ENCODE peak calls at places on chromosomes 6 and 20, in five cellular contexts. One of them, this sample, is unnamed.

GRCh38 chr20:10005885-10006284 is 28.9 kb upstream of the ANKEF1 start:
- DNase-seq in endothelial cell: no peak
- DNase-seq in aorta: no peak
- DNase-seq in DMS79: peak; percentile 20
- DNase-seq in pons: no peak
- DNase-seq in this sample: no peak

GRCh38 chr20:43028470-43028869 is 161.2 kb downstream of the PTPRT start:
- DNase-seq in endothelial cell: no peak
- DNase-seq in aorta: no peak
- DNase-seq in DMS79: no peak
- DNase-seq in pons: no peak
- DNase-seq in this sample: no peak

GRCh38 chr6:84450018-84450417 is 222.6 kb upstream of the CEP162 start:
- DNase-seq in endothelial cell: no peak
- DNase-seq in aorta: no peak
- DNase-seq in DMS79: no peak
- DNase-seq in pons: no peak
- DNase-seq in this sample: no peak

GRCh38 chr6:157758516-157759023 is 64.5 kb upstream of the SNX9 start:
- DNase-seq in endothelial cell: no peak
- DNase-seq in aorta: no peak
- DNase-seq in DMS79: no peak
- DNase-seq in pons: no peak
- DNase-seq in this sample: no peak

GRCh38 chr20:20657092-20657491 is 55.4 kb downstream of the RALGAPA2 start:
- DNase-seq in endothelial cell: no peak
- DNase-seq in aorta: no peak
- DNase-seq in DMS79: no peak
- DNase-seq in pons: no peak
- DNase-seq in this sample: no peak

GRCh38 chr6:106512048-106512957 is 117.0 kb downstream of the RTN4IP1 start:
- DNase-seq in endothelial cell: peak; percentile 52
- DNase-seq in aorta: peak; percentile 82
- DNase-seq in DMS79: no peak
- DNase-seq in pons: no peak
- DNase-seq in this sample: peak; percentile 84

GRCh38 chr20:25233016-25233772 is 14.7 kb upstream of the PYGB start:
- DNase-seq in endothelial cell: no peak
- DNase-seq in aorta: peak; percentile 91
- DNase-seq in DMS79: no peak
- DNase-seq in pons: no peak
- DNase-seq in this sample: peak; percentile 94

GRCh38 chr6:117448732-117449131 is 23.0 kb upstream of the ROS1 start:
- DNase-seq in endothelial cell: no peak
- DNase-seq in aorta: no peak
- DNase-seq in DMS79: no peak
- DNase-seq in pons: no peak
- DNase-seq in this sample: no peak

GRCh38 chr20:34090645-34091044 is 21.4 kb downstream of the EIF2S2 start:
- DNase-seq in endothelial cell: no peak
- DNase-seq in aorta: no peak
- DNase-seq in DMS79: no peak
- DNase-seq in pons: no peak
- DNase-seq in this sample: no peak

GRCh38 chr6:70375882-70376281 is 37.4 kb upstream of the FAM135A start:
- DNase-seq in endothelial cell: no peak
- DNase-seq in aorta: no peak
- DNase-seq in DMS79: no peak
- DNase-seq in pons: no peak
- DNase-seq in this sample: no peak

GRCh38 chr6:124541601-124542000 is 420.6 kb upstream of the RNF217 start:
- DNase-seq in endothelial cell: no peak
- DNase-seq in aorta: no peak
- DNase-seq in DMS79: no peak
- DNase-seq in pons: no peak
- DNase-seq in this sample: no peak

GRCh38 chr20:25280574-25281535 is 33.0 kb downstream of the PYGB start:
- DNase-seq in endothelial cell: no peak
- DNase-seq in aorta: peak; percentile 43
- DNase-seq in DMS79: no peak
- DNase-seq in pons: no peak
- DNase-seq in this sample: peak; percentile 7

GRCh38 chr6:4291453-4292403 is 156.4 kb upstream of the ECI2 start:
- DNase-seq in endothelial cell: no peak
- DNase-seq in aorta: no peak
- DNase-seq in DMS79: no peak
- DNase-seq in pons: no peak
- DNase-seq in this sample: no peak

GRCh38 chr6:119479860-119480655 is 130.5 kb upstream of the MAN1A1 start:
- DNase-seq in endothelial cell: no peak
- DNase-seq in aorta: no peak
- DNase-seq in DMS79: no peak
- DNase-seq in pons: no peak
- DNase-seq in this sample: no peak

GRCh38 chr6:43630980-43631619 is 2.0 kb upstream of the GTPBP2 start:
- DNase-seq in endothelial cell: no peak
- DNase-seq in aorta: no peak
- DNase-seq in DMS79: no peak
- DNase-seq in pons: no peak
- DNase-seq in this sample: no peak

GRCh38 chr6:167709196-167709595 is 117.5 kb upstream of the AFDN start:
- DNase-seq in endothelial cell: no peak
- DNase-seq in aorta: no peak
- DNase-seq in DMS79: no peak
- DNase-seq in pons: no peak
- DNase-seq in this sample: no peak

GRCh38 chr6:153994004-153994403 is 45.0 kb upstream of the OPRM1 start:
- DNase-seq in endothelial cell: no peak
- DNase-seq in aorta: no peak
- DNase-seq in DMS79: no peak
- DNase-seq in pons: no peak
- DNase-seq in this sample: no peak

GRCh38 chr6:136517582-136517981 is 32.6 kb downstream of the MAP7 start:
- DNase-seq in endothelial cell: no peak
- DNase-seq in aorta: no peak
- DNase-seq in DMS79: no peak
- DNase-seq in pons: no peak
- DNase-seq in this sample: no peak

GRCh38 chr6:165571068-165571682 is 91.9 kb downstream of the PDE10A start:
- DNase-seq in endothelial cell: no peak
- DNase-seq in aorta: no peak
- DNase-seq in DMS79: no peak
- DNase-seq in pons: no peak
- DNase-seq in this sample: no peak

GRCh38 chr6:101146389-101146788 is 247.1 kb upstream of the GRIK2 start:
- DNase-seq in endothelial cell: no peak
- DNase-seq in aorta: no peak
- DNase-seq in DMS79: no peak
- DNase-seq in pons: no peak
- DNase-seq in this sample: no peak

GRCh38 chr6:146543211-146543939 is at the start of gene RAB32:
- DNase-seq in endothelial cell: peak; percentile 96
- DNase-seq in aorta: peak; percentile 98
- DNase-seq in DMS79: no peak
- DNase-seq in pons: peak; percentile 88
- DNase-seq in this sample: peak; percentile 94

GRCh38 chr6:17179246-17180073 is 77.6 kb downstream of the STMND1 start:
- DNase-seq in endothelial cell: no peak
- DNase-seq in aorta: no peak
- DNase-seq in DMS79: no peak
- DNase-seq in pons: no peak
- DNase-seq in this sample: no peak

GRCh38 chr6:138007014-138007472 is 100.2 kb downstream of the PERP start:
- DNase-seq in endothelial cell: peak; percentile 59
- DNase-seq in aorta: no peak
- DNase-seq in DMS79: no peak
- DNase-seq in pons: no peak
- DNase-seq in this sample: peak; percentile 40

GRCh38 chr6:53861543-53861942 is 66.7 kb downstream of the LRRC1 start:
- DNase-seq in endothelial cell: no peak
- DNase-seq in aorta: no peak
- DNase-seq in DMS79: no peak
- DNase-seq in pons: no peak
- DNase-seq in this sample: no peak

GRCh38 chr20:22414354-22414753 is 170.0 kb downstream of the FOXA2 start:
- DNase-seq in endothelial cell: no peak
- DNase-seq in aorta: no peak
- DNase-seq in DMS79: no peak
- DNase-seq in pons: no peak
- DNase-seq in this sample: no peak

GRCh38 chr20:63441777-63442493 is 30.5 kb downstream of the KCNQ2 start:
- DNase-seq in endothelial cell: peak; percentile 77
- DNase-seq in aorta: no peak
- DNase-seq in DMS79: no peak
- DNase-seq in pons: no peak
- DNase-seq in this sample: peak; percentile 73

GRCh38 chr6:99151634-99152344 is 197.7 kb downstream of the FAXC start:
- DNase-seq in endothelial cell: peak; percentile 78
- DNase-seq in aorta: no peak
- DNase-seq in DMS79: no peak
- DNase-seq in pons: peak; percentile 19
- DNase-seq in this sample: peak; percentile 68

GRCh38 chr20:38498909-38499308 is 26.3 kb downstream of the RALGAPB start:
- DNase-seq in endothelial cell: no peak
- DNase-seq in aorta: no peak
- DNase-seq in DMS79: no peak
- DNase-seq in pons: no peak
- DNase-seq in this sample: no peak

GRCh38 chr20:50151034-50151743 is 2.3 kb downstream of the PEDS1 start:
- DNase-seq in endothelial cell: no peak
- DNase-seq in aorta: no peak
- DNase-seq in DMS79: peak; percentile 84
- DNase-seq in pons: no peak
- DNase-seq in this sample: peak; percentile 73

GRCh38 chr6:129994410-129994809 is 24.0 kb upstream of the L3MBTL3 start:
- DNase-seq in endothelial cell: no peak
- DNase-seq in aorta: no peak
- DNase-seq in DMS79: no peak
- DNase-seq in pons: no peak
- DNase-seq in this sample: no peak